ENCODE peak calls at places on chromosomes 12 and 14, in five cellular contexts. One of them, this sample, is unnamed.
A peak's percentile ranks its signal among the peaks of the same experiment; 100 is the strongest.

GRCh38 chr12:116855744-116856470 is 25.3 kb downstream of the HRK start:
- DNase-seq in neural progenitor cell: no peak
- DNase-seq in MM.1S: no peak
- DNase-seq in fibroblast of lung: no peak
- DNase-seq in psoas muscle: no peak
- DNase-seq in this sample: no peak

GRCh38 chr12:89451876-89452275 is 72.7 kb downstream of the GALNT4 start:
- DNase-seq in neural progenitor cell: peak; percentile 74
- DNase-seq in MM.1S: no peak
- DNase-seq in fibroblast of lung: peak; percentile 69
- DNase-seq in psoas muscle: peak; percentile 53
- DNase-seq in this sample: peak; percentile 17

GRCh38 chr14:57746563-57746962 is 119.3 kb downstream of the SLC35F4 start:
- DNase-seq in neural progenitor cell: no peak
- DNase-seq in MM.1S: no peak
- DNase-seq in fibroblast of lung: no peak
- DNase-seq in psoas muscle: no peak
- DNase-seq in this sample: no peak

GRCh38 chr14:69464829-69465228 is 19.7 kb upstream of the PLEKHD1 start:
- DNase-seq in neural progenitor cell: no peak
- DNase-seq in MM.1S: no peak
- DNase-seq in fibroblast of lung: peak; percentile 66
- DNase-seq in psoas muscle: no peak
- DNase-seq in this sample: no peak

GRCh38 chr12:26122681-26123481 is 2.0 kb downstream of the BHLHE41 start:
- DNase-seq in neural progenitor cell: peak; percentile 78
- DNase-seq in MM.1S: peak; percentile 76
- DNase-seq in fibroblast of lung: peak; percentile 79
- DNase-seq in psoas muscle: peak; percentile 86
- DNase-seq in this sample: peak; percentile 47

GRCh38 chr14:35215110-35215872 is 76.9 kb upstream of the PSMA6 start:
- DNase-seq in neural progenitor cell: peak; percentile 50
- DNase-seq in MM.1S: no peak
- DNase-seq in fibroblast of lung: peak; percentile 83
- DNase-seq in psoas muscle: no peak
- DNase-seq in this sample: peak; percentile 59

GRCh38 chr14:66401447-66402095 is 84.6 kb upstream of the CCDC196 start:
- DNase-seq in neural progenitor cell: peak; percentile 17
- DNase-seq in MM.1S: peak; percentile 6
- DNase-seq in fibroblast of lung: peak; percentile 4
- DNase-seq in psoas muscle: no peak
- DNase-seq in this sample: no peak

GRCh38 chr14:97408503-97408902 is 611.3 kb downstream of the VRK1 start:
- DNase-seq in neural progenitor cell: no peak
- DNase-seq in MM.1S: no peak
- DNase-seq in fibroblast of lung: no peak
- DNase-seq in psoas muscle: no peak
- DNase-seq in this sample: no peak

GRCh38 chr12:104292872-104293794 is 10.4 kb upstream of the EID3 start:
- DNase-seq in neural progenitor cell: no peak
- DNase-seq in MM.1S: no peak
- DNase-seq in fibroblast of lung: no peak
- DNase-seq in psoas muscle: no peak
- DNase-seq in this sample: no peak

GRCh38 chr14:21023817-21024667 is 819 bp downstream of the NDRG2 start:
- DNase-seq in neural progenitor cell: no peak
- DNase-seq in MM.1S: no peak
- DNase-seq in fibroblast of lung: no peak
- DNase-seq in psoas muscle: peak; percentile 61
- DNase-seq in this sample: no peak

GRCh38 chr12:46154221-46154975 is 114.4 kb downstream of the SLC38A1 start:
- DNase-seq in neural progenitor cell: no peak
- DNase-seq in MM.1S: no peak
- DNase-seq in fibroblast of lung: peak; percentile 37
- DNase-seq in psoas muscle: no peak
- DNase-seq in this sample: peak; percentile 97

GRCh38 chr12:115341442-115341841 is 657.5 kb upstream of the TBX3 start:
- DNase-seq in neural progenitor cell: no peak
- DNase-seq in MM.1S: no peak
- DNase-seq in fibroblast of lung: peak; percentile 98
- DNase-seq in psoas muscle: peak; percentile 79
- DNase-seq in this sample: peak; percentile 98

GRCh38 chr14:33950320-33951182 is at the start of gene EGLN3:
- DNase-seq in neural progenitor cell: peak; percentile 96
- DNase-seq in MM.1S: peak; percentile 56
- DNase-seq in fibroblast of lung: peak; percentile 60
- DNase-seq in psoas muscle: peak; percentile 94
- DNase-seq in this sample: peak; percentile 75

GRCh38 chr14:49552630-49553029 is 33.5 kb downstream of the RPS29 start:
- DNase-seq in neural progenitor cell: no peak
- DNase-seq in MM.1S: no peak
- DNase-seq in fibroblast of lung: no peak
- DNase-seq in psoas muscle: no peak
- DNase-seq in this sample: no peak

GRCh38 chr14:104011824-104012517 is 69.6 kb upstream of the RD3L start:
- DNase-seq in neural progenitor cell: no peak
- DNase-seq in MM.1S: no peak
- DNase-seq in fibroblast of lung: no peak
- DNase-seq in psoas muscle: no peak
- DNase-seq in this sample: no peak

GRCh38 chr12:85155791-85156190 is 119.6 kb downstream of the LRRIQ1 start:
- DNase-seq in neural progenitor cell: peak; percentile 32
- DNase-seq in MM.1S: peak; percentile 26
- DNase-seq in fibroblast of lung: peak; percentile 34
- DNase-seq in psoas muscle: no peak
- DNase-seq in this sample: peak; percentile 26

GRCh38 chr14:101705733-101706508 is 55.6 kb upstream of the PPP2R5C start:
- DNase-seq in neural progenitor cell: peak; percentile 66
- DNase-seq in MM.1S: peak; percentile 40
- DNase-seq in fibroblast of lung: peak; percentile 34
- DNase-seq in psoas muscle: peak; percentile 81
- DNase-seq in this sample: no peak

GRCh38 chr14:99326041-99326710 is 54.2 kb upstream of the BCL11B start:
- DNase-seq in neural progenitor cell: no peak
- DNase-seq in MM.1S: no peak
- DNase-seq in fibroblast of lung: no peak
- DNase-seq in psoas muscle: no peak
- DNase-seq in this sample: no peak

GRCh38 chr14:36676236-36676635 is 14.6 kb downstream of the PAX9 start:
- DNase-seq in neural progenitor cell: peak; percentile 59
- DNase-seq in MM.1S: no peak
- DNase-seq in fibroblast of lung: no peak
- DNase-seq in psoas muscle: no peak
- DNase-seq in this sample: no peak

GRCh38 chr12:10052111-10052913 is 21.8 kb downstream of the CLEC9A start:
- DNase-seq in neural progenitor cell: no peak
- DNase-seq in MM.1S: peak; percentile 40
- DNase-seq in fibroblast of lung: no peak
- DNase-seq in psoas muscle: no peak
- DNase-seq in this sample: no peak

GRCh38 chr12:109221277-109221931 is 87.7 kb downstream of the FOXN4 start:
- DNase-seq in neural progenitor cell: no peak
- DNase-seq in MM.1S: no peak
- DNase-seq in fibroblast of lung: no peak
- DNase-seq in psoas muscle: peak; percentile 19
- DNase-seq in this sample: no peak

GRCh38 chr12:48602192-48602989 is 32.5 kb upstream of the LALBA start:
- DNase-seq in neural progenitor cell: no peak
- DNase-seq in MM.1S: no peak
- DNase-seq in fibroblast of lung: peak; percentile 6
- DNase-seq in psoas muscle: no peak
- DNase-seq in this sample: peak; percentile 55

GRCh38 chr12:51926718-51927117 is 19.4 kb downstream of the ACVRL1 start:
- DNase-seq in neural progenitor cell: no peak
- DNase-seq in MM.1S: peak; percentile 53
- DNase-seq in fibroblast of lung: peak; percentile 38
- DNase-seq in psoas muscle: no peak
- DNase-seq in this sample: peak; percentile 72

GRCh38 chr12:51926064-51926632 is 18.8 kb downstream of the ACVRL1 start:
- DNase-seq in neural progenitor cell: no peak
- DNase-seq in MM.1S: no peak
- DNase-seq in fibroblast of lung: no peak
- DNase-seq in psoas muscle: no peak
- DNase-seq in this sample: no peak

GRCh38 chr12:51924551-51925399 is 17.5 kb downstream of the ACVRL1 start:
- DNase-seq in neural progenitor cell: no peak
- DNase-seq in MM.1S: no peak
- DNase-seq in fibroblast of lung: no peak
- DNase-seq in psoas muscle: no peak
- DNase-seq in this sample: no peak

GRCh38 chr12:51923506-51924365 is 16.4 kb downstream of the ACVRL1 start:
- DNase-seq in neural progenitor cell: peak; percentile 72
- DNase-seq in MM.1S: peak; percentile 26
- DNase-seq in fibroblast of lung: peak; percentile 20
- DNase-seq in psoas muscle: peak; percentile 88
- DNase-seq in this sample: no peak

DNA sequence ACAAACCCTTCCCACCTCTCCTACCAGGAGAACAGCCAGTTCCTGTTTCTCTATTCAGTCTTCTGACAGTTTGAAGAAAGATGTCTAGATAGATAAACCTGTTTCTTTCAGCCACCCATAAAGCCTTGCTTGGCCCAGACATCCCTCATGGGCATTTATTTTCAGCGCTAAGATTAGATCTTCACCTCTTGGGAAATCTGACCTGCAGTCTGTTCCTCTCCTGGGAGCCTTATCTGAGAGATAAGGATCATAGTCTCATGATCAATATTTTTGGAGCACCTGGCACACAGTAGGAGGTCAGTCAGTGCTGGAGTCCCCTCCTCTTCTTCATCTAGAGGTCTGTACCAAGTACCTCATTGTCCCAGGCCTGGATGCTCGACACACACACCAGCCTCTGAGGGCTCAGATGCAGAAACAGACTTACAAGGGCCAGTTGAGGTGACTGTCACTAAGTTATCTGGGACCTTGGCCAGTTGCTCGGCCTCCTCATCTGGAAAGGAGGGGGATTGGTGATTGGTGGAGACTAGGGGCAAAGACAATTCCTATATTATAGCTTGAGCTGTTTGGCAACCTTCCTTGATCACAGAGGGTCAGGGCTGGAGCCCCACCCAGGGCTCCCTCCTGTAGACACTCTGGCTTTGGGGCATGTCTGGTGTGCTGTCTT is 18.2 kb downstream of the ACVRL1 start:
- DNase-seq in neural progenitor cell: no peak
- DNase-seq in MM.1S: no peak
- DNase-seq in fibroblast of lung: no peak
- DNase-seq in psoas muscle: no peak
- DNase-seq in this sample: no peak
- TF ChIP-seq CTCF in neural progenitor cell: no peak
- TF ChIP-seq CTCF in MM.1S: no peak
- TF ChIP-seq CTCF in fibroblast of lung: no peak
- TF ChIP-seq CTCF in psoas muscle: no peak
- TF ChIP-seq CTCF in this sample: no peak

GRCh38 chr12:132429122-132429931 is 60.6 kb upstream of the FBRSL1 start:
- DNase-seq in neural progenitor cell: peak; percentile 43
- DNase-seq in MM.1S: no peak
- DNase-seq in fibroblast of lung: no peak
- DNase-seq in psoas muscle: no peak
- DNase-seq in this sample: no peak

GRCh38 chr12:132426349-132427176 is 63.4 kb upstream of the FBRSL1 start:
- DNase-seq in neural progenitor cell: no peak
- DNase-seq in MM.1S: no peak
- DNase-seq in fibroblast of lung: no peak
- DNase-seq in psoas muscle: no peak
- DNase-seq in this sample: no peak

GRCh38 chr12:132428872-132429121 is 61.2 kb upstream of the FBRSL1 start:
- DNase-seq in neural progenitor cell: no peak
- DNase-seq in MM.1S: no peak
- DNase-seq in fibroblast of lung: no peak
- DNase-seq in psoas muscle: no peak
- DNase-seq in this sample: peak; percentile 19

GRCh38 chr12:132427177-132427725 is 62.7 kb upstream of the FBRSL1 start:
- DNase-seq in neural progenitor cell: no peak
- DNase-seq in MM.1S: no peak
- DNase-seq in fibroblast of lung: no peak
- DNase-seq in psoas muscle: no peak
- DNase-seq in this sample: no peak

GRCh38 chr12:132427999-132428871 is 61.7 kb upstream of the FBRSL1 start:
- DNase-seq in neural progenitor cell: peak; percentile 85
- DNase-seq in MM.1S: no peak
- DNase-seq in fibroblast of lung: no peak
- DNase-seq in psoas muscle: no peak
- DNase-seq in this sample: no peak
- H3K27me3 ChIP-seq in neural progenitor cell: peaks cover 48% of the 10 kb centered on the region
- H3K27me3 ChIP-seq in MM.1S: peaks cover 37% of the 10 kb centered on the region
- H3K27me3 ChIP-seq in fibroblast of lung: no peaks in the 10 kb centered on the region
- H3K27me3 ChIP-seq in psoas muscle: no peaks in the 10 kb centered on the region
- H3K27me3 ChIP-seq in this sample: peaks cover 12% of the 10 kb centered on the region

DNA sequence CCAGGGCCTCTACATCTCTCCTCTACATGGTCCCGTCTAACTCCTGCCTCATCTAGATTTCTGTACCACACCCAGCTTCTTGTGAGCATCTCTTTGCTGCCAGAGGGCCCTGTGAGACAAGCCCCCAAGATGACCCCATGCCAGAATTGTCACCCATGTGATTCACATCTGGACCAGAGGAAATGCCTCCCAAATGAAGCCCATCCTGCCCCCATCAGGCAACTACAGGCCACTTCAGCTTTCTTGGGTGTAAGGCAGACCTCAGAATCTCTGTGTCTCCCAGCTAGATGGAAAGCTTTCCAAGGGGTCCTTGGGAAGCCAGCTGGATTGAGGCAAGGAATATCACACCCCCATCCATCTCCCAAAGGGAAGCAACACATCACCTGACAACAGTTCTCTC is 9.3 kb upstream of the OAS3 start:
- DNase-seq in neural progenitor cell: no peak
- DNase-seq in MM.1S: no peak
- DNase-seq in fibroblast of lung: no peak
- DNase-seq in psoas muscle: no peak
- DNase-seq in this sample: no peak
- TF ChIP-seq CTCF in neural progenitor cell: peak; percentile 48
- TF ChIP-seq CTCF in MM.1S: no peak
- TF ChIP-seq CTCF in fibroblast of lung: no peak
- TF ChIP-seq CTCF in psoas muscle: no peak
- TF ChIP-seq CTCF in this sample: no peak

GRCh38 chr12:71439613-71440392 is at the start of gene LGR5:
- DNase-seq in neural progenitor cell: peak; percentile 87
- DNase-seq in MM.1S: no peak
- DNase-seq in fibroblast of lung: peak; percentile 25
- DNase-seq in psoas muscle: peak; percentile 69
- DNase-seq in this sample: peak; percentile 7

GRCh38 chr12:71438670-71439361 is 782 bp upstream of the LGR5 start:
- DNase-seq in neural progenitor cell: peak; percentile 47
- DNase-seq in MM.1S: no peak
- DNase-seq in fibroblast of lung: peak; percentile 15
- DNase-seq in psoas muscle: no peak
- DNase-seq in this sample: peak; percentile 34

GRCh38 chr12:71440393-71441349 is 1.1 kb downstream of the LGR5 start:
- DNase-seq in neural progenitor cell: peak; percentile 61
- DNase-seq in MM.1S: no peak
- DNase-seq in fibroblast of lung: no peak
- DNase-seq in psoas muscle: peak; percentile 46
- DNase-seq in this sample: no peak

GRCh38 chr12:71441350-71441748 is 1.8 kb downstream of the LGR5 start:
- DNase-seq in neural progenitor cell: no peak
- DNase-seq in MM.1S: no peak
- DNase-seq in fibroblast of lung: no peak
- DNase-seq in psoas muscle: no peak
- DNase-seq in this sample: no peak

DNA sequence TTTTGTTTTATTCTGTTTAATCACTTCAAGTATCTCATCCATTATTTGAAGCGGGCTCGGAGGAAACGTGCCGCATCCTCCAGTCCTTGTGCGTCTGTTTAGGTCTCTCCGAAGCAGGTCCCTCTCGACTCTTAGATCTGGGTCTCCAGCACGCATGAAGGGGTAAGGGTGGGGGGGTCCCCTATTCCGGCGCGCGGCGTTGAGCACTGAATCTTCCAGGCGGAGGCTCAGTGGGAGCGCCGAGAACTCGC is 311 bp upstream of the LGR5 start:
- DNase-seq in neural progenitor cell: no peak
- DNase-seq in MM.1S: no peak
- DNase-seq in fibroblast of lung: peak; percentile 9
- DNase-seq in psoas muscle: no peak
- DNase-seq in this sample: no peak
- H3K27me3 ChIP-seq in neural progenitor cell: peaks cover 76% of the 10 kb centered on the region
- H3K27me3 ChIP-seq in MM.1S: no peaks in the 10 kb centered on the region
- H3K27me3 ChIP-seq in fibroblast of lung: peaks cover 30% of the 10 kb centered on the region
- H3K27me3 ChIP-seq in psoas muscle: no peaks in the 10 kb centered on the region
- H3K27me3 ChIP-seq in this sample: peaks cover 43% of the 10 kb centered on the region